ENCODE peak calls at places on chromosomes 13 and 19, in four cellular contexts. M is HAP-1, X is cardiac fibroblast, U is GM23248. I is an unnamed sample.

GRCh38 chr13:38045278-38046048 is 175.9 kb upstream of the TRPC4 start:
- DNase-seq in X (peak; percentile 69), U (peak; percentile 45), M (peak; percentile 67), I (peak; percentile 64)

GRCh38 chr13:25231537-25231936 is 55.8 kb downstream of the MTMR6 start:
- DNase-seq in U (no peak), M (no peak), X (no peak), I (no peak)

GRCh38 chr13:74205313-74205690 is 71.1 kb upstream of the KLF12 start:
- DNase-seq in M (no peak), U (no peak), X (peak; percentile 36), I (no peak)

GRCh38 chr13:48547663-48548092 is 14.8 kb upstream of the RCBTB2 start:
- DNase-seq in U (no peak), X (no peak), M (no peak), I (no peak)

GRCh38 chr19:40398417-40399056 is 8.6 kb upstream of the HIPK4 start:
- DNase-seq in M (no peak), U (peak; percentile 37), X (no peak), I (peak; percentile 87)

GRCh38 chr19:43841990-43842389 is 14.9 kb downstream of the ZNF283 start:
- DNase-seq in M (no peak), X (no peak), U (peak; percentile 31), I (no peak)

GRCh38 chr13:79451500-79451962 is 29.4 kb upstream of the NDFIP2 start:
- DNase-seq in X (peak; percentile 94), U (peak; percentile 98), M (no peak), I (peak; percentile 78)

GRCh38 chr19:345320-345879 is 804 bp upstream of the MIER2 start:
- DNase-seq in X (no peak), U (peak; percentile 6), M (no peak), I (no peak)

GRCh38 chr19:14536926-14537692 is 7.7 kb downstream of the TECR start:
- DNase-seq in U (peak; percentile 50), X (peak; percentile 59), M (peak; percentile 77), I (peak; percentile 97)

GRCh38 chr13:107066355-107066754 is 498.4 kb upstream of the ARGLU1 start:
- DNase-seq in U (no peak), X (no peak), M (no peak), I (no peak)

GRCh38 chr19:57934820-57935665 is at the start of gene ZNF418:
- DNase-seq in M (no peak), X (peak; percentile 87), U (peak; percentile 92), I (peak; percentile 90)

GRCh38 chr13:113903361-113903760 is 39.5 kb upstream of the GAS6 start:
- DNase-seq in M (no peak), U (peak; percentile 93), X (peak; percentile 61), I (no peak)

GRCh38 chr19:48329167-48329891 is 4.0 kb downstream of the EMP3 start:
- DNase-seq in U (peak; percentile 84), M (no peak), X (peak; percentile 57), I (peak; percentile 73)

GRCh38 chr13:94682229-94682628 is 30.1 kb downstream of the SOX21 start:
- DNase-seq in U (no peak), X (no peak), M (no peak), I (no peak)

GRCh38 chr19:1814391-1814790 is 2.3 kb upstream of the ATP8B3 start:
- DNase-seq in M (no peak), X (no peak), U (no peak), I (no peak)

GRCh38 chr13:21762512-21762911 is 91.6 kb downstream of the FGF9 start:
- DNase-seq in M (no peak), X (no peak), U (no peak), I (no peak)

GRCh38 chr19:13797870-13798269 is 2.6 kb downstream of the ZSWIM4 start:
- DNase-seq in M (no peak), U (peak; percentile 90), X (peak; percentile 94), I (peak; percentile 81)

GRCh38 chr19:2491130-2491801 is 15.3 kb downstream of the GADD45B start:
- DNase-seq in M (no peak), U (peak; percentile 95), X (peak; percentile 97), I (peak; percentile 91)

GRCh38 chr19:2266183-2266993 is 10.2 kb upstream of the JSRP1 start:
- DNase-seq in U (peak; percentile 95), X (peak; percentile 82), M (no peak), I (peak; percentile 71)

GRCh38 chr19:14081797-14082674 is 3.5 kb downstream of the C19orf67 start:
- DNase-seq in X (no peak), U (peak; percentile 81), M (no peak), I (peak; percentile 85)

GRCh38 chr13:30746816-30747215 is 11.5 kb downstream of the ALOX5AP start:
- DNase-seq in M (no peak), X (no peak), U (no peak), I (no peak)

GRCh38 chr13:44306401-44307192 is 67.0 kb upstream of the SERP2 start:
- DNase-seq in U (peak; percentile 95), X (peak; percentile 99), M (peak; percentile 69), I (peak; percentile 98)

GRCh38 chr13:51942189-51942588 is 69.1 kb downstream of the ATP7B start:
- DNase-seq in M (no peak), U (no peak), X (no peak), I (peak; percentile 32)

GRCh38 chr19:14395710-14396338 is 14.6 kb downstream of the ADGRE5 start:
- DNase-seq in X (no peak), M (no peak), U (no peak), I (no peak)

GRCh38 chr19:35767288-35768081 is 7.9 kb upstream of the ARHGAP33 start:
- DNase-seq in X (no peak), U (no peak), M (no peak), I (no peak)

GRCh38 chr19:44814132-44814470 is 5.2 kb downstream of the BCAM start:
- DNase-seq in M (no peak), X (no peak), U (no peak), I (no peak)

GRCh38 chr13:96850538-96850937 is 143.7 kb downstream of the OXGR1 start:
- DNase-seq in U (no peak), M (no peak), X (no peak), I (no peak)

GRCh38 chr19:38319421-38320258 is at the start of gene KCNK6:
- DNase-seq in X (no peak), U (peak; percentile 71), M (no peak), I (peak; percentile 69)

DNA sequence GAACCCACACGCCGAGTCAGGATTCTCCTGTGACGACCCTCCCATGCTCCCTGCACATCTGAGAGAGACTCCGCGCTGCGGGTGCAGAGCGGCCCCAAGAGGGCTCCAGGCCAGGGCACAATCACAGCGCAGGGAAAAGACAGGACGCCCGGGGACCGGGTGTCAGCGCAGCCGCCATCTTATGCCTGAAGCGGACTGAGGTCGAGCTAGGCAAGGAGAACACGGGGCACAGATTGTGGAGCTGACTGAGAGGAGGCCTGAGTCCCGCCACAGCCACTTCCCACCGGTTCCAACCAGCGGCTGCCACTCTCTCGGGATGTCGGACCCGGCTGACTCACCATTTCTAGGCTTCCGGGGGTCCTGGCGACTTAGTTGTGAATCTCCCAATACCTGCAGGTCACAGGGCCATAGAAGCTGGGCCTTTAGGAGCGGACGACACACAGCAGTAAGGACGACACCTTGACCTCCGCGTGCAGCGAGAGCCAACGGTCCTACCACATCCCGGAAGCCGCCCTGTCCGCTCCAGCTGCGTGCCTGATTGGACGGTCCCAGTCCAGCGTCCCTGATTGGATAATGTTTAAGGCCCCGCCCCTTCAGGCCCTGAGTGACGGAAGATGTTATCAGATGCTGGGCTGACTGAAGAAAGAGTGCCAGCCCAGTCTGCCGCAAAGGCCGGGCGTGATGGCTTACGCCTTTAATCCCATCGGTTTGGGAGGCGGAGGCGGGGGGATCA is at the start of gene ZNF728:
- DNase-seq in X (peak; percentile 4), U (no peak), M (no peak), I (no peak)
- H3K4me3 ChIP-seq in X (no peak within 1 kb of the TSS), U (no peak within 1 kb of the TSS), M (no peak within 1 kb of the TSS), I (no peak within 1 kb of the TSS)

GRCh38 chr19:50377051-50377441 is 789 bp downstream of the NR1H2 start:
- DNase-seq in M (peak; percentile 29), U (peak; percentile 36), X (peak; percentile 16), I (peak; percentile 37)

GRCh38 chr19:50378863-50379236 is 2.6 kb downstream of the NR1H2 start:
- DNase-seq in M (no peak), X (no peak), U (no peak), I (no peak)

GRCh38 chr19:50378169-50378862 is 2.1 kb downstream of the NR1H2 start:
- DNase-seq in M (no peak), X (no peak), U (no peak), I (no peak)

GRCh38 chr19:50376166-50377050 is at the start of gene NR1H2:
- DNase-seq in U (peak; percentile 99), X (peak; percentile 99), M (peak; percentile 92), I (peak; percentile 98)

DNA sequence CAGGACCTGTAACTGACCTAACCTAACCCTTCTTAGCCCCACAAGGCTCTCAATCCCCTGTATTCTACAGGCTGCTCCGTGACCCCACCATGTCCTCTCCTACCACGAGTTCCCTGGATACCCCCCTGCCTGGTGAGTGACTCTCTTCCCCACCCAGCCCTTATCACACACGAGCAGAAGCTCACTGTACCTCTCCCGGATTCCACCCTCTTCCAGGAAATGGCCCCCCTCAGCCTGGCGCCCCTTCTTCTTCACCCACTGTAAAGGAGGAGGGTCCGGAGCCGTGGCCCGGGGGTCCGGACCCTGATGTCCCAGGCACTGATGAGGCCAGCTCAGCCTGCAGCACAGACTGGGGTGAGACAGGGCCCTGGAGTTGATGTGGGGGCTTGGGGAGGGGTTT is 1.3 kb downstream of the NR1H2 start:
- DNase-seq in M (no peak), U (no peak), X (no peak), I (no peak)
- H3K4me3 ChIP-seq in M (no peak overlapping the region), U (no peak overlapping the region), X (no peak overlapping the region), I (no peak overlapping the region)

DNA sequence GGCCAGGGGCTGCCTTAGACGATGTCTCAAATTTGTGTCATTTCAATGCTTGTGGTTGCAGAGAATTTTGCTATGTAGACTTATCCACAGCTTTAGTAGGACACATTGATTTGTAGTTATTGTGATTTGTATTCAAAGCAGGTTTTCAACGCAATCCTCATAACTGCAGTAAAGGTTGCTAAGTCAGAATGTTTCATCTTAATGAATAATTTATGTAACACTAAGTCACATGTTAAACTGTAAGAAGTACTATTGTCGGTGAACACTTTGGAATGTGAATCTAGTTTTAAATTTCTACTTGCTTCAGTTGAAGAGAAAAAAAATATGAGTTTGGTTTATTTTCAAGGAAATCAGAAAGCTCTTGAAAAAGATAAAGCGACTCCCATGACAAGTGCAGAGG is 1117.3 kb upstream of the SPRY2 start:
- DNase-seq in U (no peak), M (no peak), X (no peak), I (no peak)
- H3K4me3 ChIP-seq in U (no peak overlapping the region), M (no peak overlapping the region), X (no peak overlapping the region), I (no peak overlapping the region)

DNA sequence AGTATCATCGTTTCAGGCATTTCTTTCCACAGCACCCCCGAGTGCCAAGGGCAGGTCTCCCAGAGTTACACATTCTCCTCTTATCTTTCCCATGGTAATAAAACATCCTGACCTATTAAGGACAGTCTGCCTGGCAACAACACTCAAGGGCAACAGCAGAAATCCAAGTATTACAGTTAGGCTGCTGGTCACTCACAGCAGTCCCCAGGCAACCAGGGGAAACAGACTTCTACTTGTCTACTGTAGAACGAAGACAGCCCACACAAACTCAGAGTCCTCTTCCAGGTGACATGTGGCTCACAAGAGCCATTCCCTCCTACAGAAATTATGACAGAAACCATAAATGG is 24.3 kb downstream of the RCBTB1 start:
- DNase-seq in U (no peak), M (no peak), X (no peak), I (no peak)
- H3K4me3 ChIP-seq in U (no peak overlapping the region), M (no peak overlapping the region), X (no peak overlapping the region), I (no peak overlapping the region)

GRCh38 chr19:33905473-33905936 is 108.8 kb downstream of the KCTD15 start:
- DNase-seq in X (peak; percentile 25), M (no peak), U (no peak), I (peak; percentile 26)
- H3K4me3 ChIP-seq in X (peak overlapping the region; percentile 47), M (peak overlapping the region; percentile 26), U (peak overlapping the region; percentile 58), I (peak overlapping the region; percentile 48)

GRCh38 chr19:50475736-50476223 is 527 bp upstream of the EMC10 start:
- DNase-seq in X (no peak), M (no peak), U (no peak), I (no peak)
- H3K4me3 ChIP-seq in X (no peak overlapping the region), M (no peak overlapping the region), U (no peak overlapping the region), I (peak overlapping the region; percentile 19)

I was measured in epithelial cell of esophagus.